ENCODE peak calls at places on chromosomes 4 and X, in four cellular contexts. V is K562, Q is GM12878, M is HepG2. X is an unnamed sample.

GRCh38 chr4:74555843-74556242 is 110.9 kb downstream of the AREG start:
- DNase-seq in V (no peak), M (no peak), Q (no peak), X (no peak)

GRCh38 chr4:111631157-111631999 is 513.9 kb upstream of the FAM241A start:
- DNase-seq in M (no peak), Q (no peak), V (no peak), X (no peak)

GRCh38 chr4:13047591-13047990 is 436.5 kb downstream of the RAB28 start:
- DNase-seq in Q (no peak), V (no peak), M (no peak), X (no peak)

GRCh38 chr4:90837241-90837640 is 710.0 kb downstream of the CCSER1 start:
- DNase-seq in V (no peak), M (no peak), Q (no peak), X (no peak)

GRCh38 chr4:30744386-30744785 is 24.2 kb downstream of the PCDH7 start:
- DNase-seq in Q (no peak), M (no peak), V (no peak), X (no peak)

GRCh38 chrX:119686087-119686639 is 6.8 kb downstream of the SEPTIN6 start:
- DNase-seq in V (no peak), Q (peak; percentile 76), M (no peak), X (no peak)

GRCh38 chr4:126338572-126338971 is 1023.8 kb downstream of the FAT4 start:
- DNase-seq in V (no peak), Q (no peak), M (no peak), X (no peak)

GRCh38 chr4:26334366-26334765 is 13.6 kb downstream of the RBPJ start:
- DNase-seq in Q (no peak), V (no peak), M (no peak), X (no peak)

GRCh38 chr4:187995322-187996207 is at the start of gene ZFP42:
- DNase-seq in M (no peak), V (no peak), Q (no peak), X (peak; percentile 82)

GRCh38 chrX:44246826-44247225 is 96.6 kb downstream of the EFHC2 start:
- DNase-seq in Q (no peak), V (no peak), M (no peak), X (no peak)

GRCh38 chr4:112854420-112854819 is 195.0 kb upstream of the ANK2 start:
- DNase-seq in M (no peak), Q (no peak), V (no peak), X (no peak)

GRCh38 chr4:186192068-186192751 is 843 bp downstream of the CYP4V2 start:
- DNase-seq in V (no peak), Q (no peak), M (peak; percentile 9), X (peak; percentile 43)

GRCh38 chrX:111098874-111099273 is 2.9 kb downstream of the PAK3 start:
- DNase-seq in Q (no peak), M (peak; percentile 1), V (peak; percentile 69), X (peak; percentile 79)

GRCh38 chr4:114603455-114603854 is 4.8 kb downstream of the UGT8 start:
- DNase-seq in V (no peak), Q (peak; percentile 72), M (no peak), X (no peak)

GRCh38 chr4:186839122-186840037 is 115.7 kb upstream of the FAT1 start:
- DNase-seq in Q (no peak), M (no peak), V (peak; percentile 43), X (no peak)

GRCh38 chr4:7004331-7004730 is 38.8 kb upstream of the TADA2B start:
- DNase-seq in M (no peak), V (no peak), Q (no peak), X (no peak)

GRCh38 chr4:67035501-67035900 is 509.8 kb downstream of the CENPC start:
- DNase-seq in M (peak; percentile 20), Q (no peak), V (no peak), X (no peak)

GRCh38 chrX:38142598-38142997 is 78.1 kb downstream of the SRPX start:
- DNase-seq in V (no peak), M (no peak), Q (no peak), X (no peak)

GRCh38 chr4:7854697-7855370 is 84.8 kb downstream of the AFAP1 start:
- DNase-seq in V (no peak), M (no peak), Q (peak; percentile 23), X (no peak)

GRCh38 chr4:7511509-7511908 is 76.8 kb upstream of the PSAPL1 start:
- DNase-seq in Q (no peak), M (no peak), V (no peak), X (no peak)

GRCh38 chr4:55125087-55125721 is at the start of gene KDR:
- DNase-seq in Q (no peak), V (peak; percentile 15), M (no peak), X (peak; percentile 84)

GRCh38 chr4:55503164-55503563 is 43.5 kb downstream of the CLOCK start:
- DNase-seq in Q (no peak), M (no peak), V (peak; percentile 13), X (no peak)

GRCh38 chrX:49197543-49198087 is 2.4 kb downstream of the SYP start:
- DNase-seq in Q (no peak), V (no peak), M (no peak), X (no peak)

GRCh38 chrX:71315917-71316316 is 14.4 kb downstream of the ITGB1BP2 start:
- DNase-seq in M (no peak), V (no peak), Q (no peak), X (no peak)

GRCh38 chr4:128134925-128135324 is 73.8 kb downstream of the LARP1B start:
- DNase-seq in M (no peak), Q (no peak), V (no peak), X (no peak)

GRCh38 chrX:114344756-114345155 is 239.1 kb upstream of the HTR2C start:
- DNase-seq in V (peak; percentile 24), Q (no peak), M (peak; percentile 3), X (no peak)

DNA sequence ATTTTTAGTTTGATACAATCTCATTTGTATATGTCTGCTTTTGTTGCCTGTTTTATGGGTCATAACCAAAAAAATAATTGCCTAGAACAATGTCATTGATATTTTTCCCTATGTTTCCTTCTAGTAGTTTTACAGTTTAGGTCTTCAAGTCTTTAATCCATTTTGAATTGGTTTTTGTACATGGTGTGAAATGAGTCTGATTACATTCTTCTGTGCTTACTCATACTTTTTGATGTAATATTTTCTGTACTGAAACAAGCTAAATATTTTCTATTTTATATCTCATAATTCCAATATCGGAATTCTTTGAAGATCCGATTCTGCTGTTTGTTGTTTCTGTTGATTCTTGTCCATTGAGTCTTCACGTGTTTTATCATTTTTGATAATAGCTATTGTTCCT is 10.6 kb downstream of the TMEM156 start:
- DNase-seq in V (no peak), Q (no peak), M (no peak), X (no peak)
- TF ChIP-seq ATF3 in V (no peak), Q (no peak), M (no peak), X (no peak)

GRCh38 chrX:14039344-14039743 is 9.7 kb upstream of the GEMIN8 start:
- DNase-seq in M (peak; percentile 28), V (peak; percentile 54), Q (no peak), X (peak; percentile 31)

GRCh38 chrX:14038375-14039077 is 8.8 kb upstream of the GEMIN8 start:
- DNase-seq in M (no peak), Q (no peak), V (no peak), X (no peak)

GRCh38 chrX:14043209-14043608 is 13.5 kb upstream of the GEMIN8 start:
- DNase-seq in Q (no peak), M (peak; percentile 7), V (no peak), X (no peak)
- TF ChIP-seq CBFB in Q (no peak), M (no peak), V (no peak), X (no peak)

DNA sequence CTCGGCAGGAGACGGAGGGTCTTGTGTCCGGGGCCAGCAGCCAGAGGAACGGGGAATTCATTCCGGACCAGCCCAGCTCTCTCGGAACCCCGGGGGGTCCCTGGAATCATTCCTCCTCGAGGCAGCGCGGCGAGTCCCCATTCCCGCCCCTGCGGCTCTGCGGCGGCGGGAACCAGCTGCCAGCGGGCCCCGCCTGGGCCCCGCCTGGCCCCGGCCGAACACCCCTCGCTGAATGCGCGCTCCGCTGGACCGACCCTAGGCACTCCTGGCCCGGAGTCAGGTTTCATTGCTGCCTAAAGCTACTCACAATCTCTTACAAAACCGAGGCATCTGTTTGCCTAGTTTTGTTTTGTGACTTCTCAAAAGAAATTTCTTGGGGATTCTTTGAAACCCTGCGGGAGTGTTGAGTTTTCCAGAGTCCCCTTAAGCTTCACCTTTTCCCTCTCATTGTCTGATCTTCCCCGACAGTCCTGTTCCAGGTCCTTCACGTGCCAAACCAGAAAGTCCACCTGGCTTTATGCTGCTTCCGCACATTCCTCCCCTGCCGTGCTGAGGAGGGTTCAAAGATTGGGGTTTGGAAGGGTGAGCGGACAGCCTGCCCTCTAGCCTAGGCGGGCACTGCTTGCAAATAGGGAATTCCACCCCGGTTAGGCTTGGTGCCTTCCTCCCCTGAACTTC is 767 bp downstream of the ARHGAP10 start:
- DNase-seq in V (peak; percentile 20), Q (no peak), M (no peak), X (peak; percentile 71)
- TF ChIP-seq MAX in V (no peak), Q (no peak), M (no peak), X (peak; percentile 39)

GRCh38 chr4:121138014-121138413 is 26.1 kb downstream of the TNIP3 start:
- DNase-seq in V (no peak), M (no peak), Q (no peak), X (no peak)

GRCh38 chr4:121143126-121143525 is 21.0 kb downstream of the TNIP3 start:
- DNase-seq in M (no peak), Q (no peak), V (no peak), X (no peak)

GRCh38 chr4:121140712-121141111 is 23.4 kb downstream of the TNIP3 start:
- DNase-seq in Q (no peak), M (no peak), V (no peak), X (no peak)

GRCh38 chr4:121138445-121138844 is 25.7 kb downstream of the TNIP3 start:
- DNase-seq in Q (no peak), M (no peak), V (no peak), X (no peak)

DNA sequence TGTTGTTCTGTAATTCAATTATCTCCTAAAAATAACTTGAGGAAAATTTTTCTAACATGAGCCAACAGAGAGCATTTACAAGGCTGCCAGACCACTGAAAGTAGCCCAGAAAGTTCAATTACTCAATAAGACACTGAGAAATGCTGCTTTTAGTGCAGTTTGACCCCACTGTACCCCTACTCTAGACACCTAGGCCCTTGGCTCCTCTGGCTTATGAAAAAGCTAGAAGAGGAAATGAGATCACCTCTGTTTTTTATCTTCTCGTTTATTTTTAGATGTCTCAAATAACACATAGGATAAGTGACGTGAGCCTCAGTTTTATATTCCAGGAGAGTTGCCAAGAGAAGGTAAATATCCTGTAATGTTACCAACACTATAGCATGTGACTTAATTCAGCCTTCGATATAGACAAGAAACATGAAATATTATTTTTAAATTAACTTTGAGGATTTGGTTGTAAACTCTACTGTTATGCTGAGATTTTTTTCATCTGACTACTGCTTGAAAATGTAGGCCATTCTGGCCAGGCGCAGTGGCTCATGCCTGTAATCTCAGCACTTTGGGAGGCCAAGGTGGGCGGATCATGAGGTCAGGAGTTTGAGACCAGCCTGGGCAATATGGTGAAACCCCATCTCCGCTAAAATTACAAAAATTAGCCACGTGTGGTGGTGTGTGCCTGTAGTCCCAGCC is 24.4 kb downstream of the TNIP3 start:
- DNase-seq in V (no peak), M (no peak), Q (peak; percentile 25), X (no peak)
- TF ChIP-seq ATF3 in V (no peak), M (no peak), Q (no peak), X (no peak)

GRCh38 chrX:134969726-134970125 is 21.1 kb upstream of the SMIM10 start:
- DNase-seq in V (no peak), M (no peak), Q (no peak), X (no peak)
- TF ChIP-seq CBFB in V (no peak), M (no peak), Q (no peak), X (no peak)

GRCh38 chrX:149494844-149495565 is 10.1 kb downstream of the IDS start:
- DNase-seq in V (no peak), Q (no peak), M (peak; percentile 36), X (no peak)
- TF ChIP-seq MAX in V (no peak), Q (no peak), M (no peak), X (no peak)